ENCODE peak calls at places on chromosomes 4 and X, in seven cellular contexts. J is psoas muscle; Y is ascending aorta; F is CD8-positive, alpha-beta memory T cell; V is HCT116; C is aorta; K is H9. W is an unnamed sample.
A peak's percentile ranks its signal among the peaks of the same experiment; 100 is the strongest.

GRCh38 chr4:168515222-168516011 is 18.6 kb downstream of the PALLD start:
- DNase-seq in J (no peak), Y (no peak), F (no peak), V (no peak), C (no peak), K (no peak), W (peak; percentile 34)

GRCh38 chrX:31266172-31267076 is 194.6 kb upstream of the FTHL17 start:
- DNase-seq in J (peak; percentile 57), Y (peak; percentile 64), F (no peak), V (no peak), C (peak; percentile 84), K (peak; percentile 58), W (peak; percentile 49)

GRCh38 chrX:106168107-106168506 is at the start of gene PWWP3B:
- DNase-seq in J (peak; percentile 48), Y (no peak), F (no peak), V (peak; percentile 38), C (no peak), K (peak; percentile 62), W (peak; percentile 26)

GRCh38 chr4:176270669-176271068 is 1.6 kb upstream of the ASB5 start:
- DNase-seq in J (peak; percentile 88), Y (no peak), F (no peak), V (peak; percentile 93), C (no peak), K (no peak), W (no peak)

GRCh38 chrX:41922694-41923171 is 621 bp downstream of the CASK start:
- DNase-seq in J (peak; percentile 58), Y (peak; percentile 65), F (no peak), V (no peak), C (peak; percentile 82), K (peak; percentile 42), W (peak; percentile 4)

GRCh38 chrX:3449287-3449686 is 102.8 kb upstream of the MXRA5 start:
- DNase-seq in J (no peak), Y (no peak), F (no peak), V (no peak), C (no peak), K (no peak), W (no peak)

GRCh38 chr4:121790976-121791375 is 10.1 kb upstream of the EXOSC9 start:
- DNase-seq in J (no peak), Y (no peak), F (no peak), V (no peak), C (no peak), K (no peak), W (no peak)

GRCh38 chr4:7322166-7322991 is 112.4 kb downstream of the PSAPL1 start:
- DNase-seq in J (peak; percentile 44), Y (no peak), F (no peak), V (no peak), C (peak; percentile 70), K (peak; percentile 49), W (no peak)

GRCh38 chr4:121217385-121217784 is 53.3 kb upstream of the TNIP3 start:
- DNase-seq in J (no peak), Y (no peak), F (no peak), V (no peak), C (no peak), K (no peak), W (no peak)

GRCh38 chrX:43870758-43871419 is 11.4 kb downstream of the MAOB start:
- DNase-seq in J (no peak), Y (no peak), F (no peak), V (no peak), C (no peak), K (no peak), W (peak; percentile 28)

GRCh38 chr4:97639961-97640360 is 503.3 kb downstream of the STPG2 start:
- DNase-seq in J (no peak), Y (no peak), F (no peak), V (no peak), C (no peak), K (no peak), W (no peak)

GRCh38 chrX:69615779-69616519 is at the start of gene EDA:
- DNase-seq in J (peak; percentile 93), Y (peak; percentile 89), F (peak; percentile 58), V (peak; percentile 61), C (peak; percentile 93), K (peak; percentile 93), W (peak; percentile 88)

GRCh38 chr4:8547108-8547911 is 32.9 kb upstream of the GPR78 start:
- DNase-seq in J (no peak), Y (no peak), F (no peak), V (peak; percentile 56), C (peak; percentile 28), K (peak; percentile 75), W (no peak)

DNA sequence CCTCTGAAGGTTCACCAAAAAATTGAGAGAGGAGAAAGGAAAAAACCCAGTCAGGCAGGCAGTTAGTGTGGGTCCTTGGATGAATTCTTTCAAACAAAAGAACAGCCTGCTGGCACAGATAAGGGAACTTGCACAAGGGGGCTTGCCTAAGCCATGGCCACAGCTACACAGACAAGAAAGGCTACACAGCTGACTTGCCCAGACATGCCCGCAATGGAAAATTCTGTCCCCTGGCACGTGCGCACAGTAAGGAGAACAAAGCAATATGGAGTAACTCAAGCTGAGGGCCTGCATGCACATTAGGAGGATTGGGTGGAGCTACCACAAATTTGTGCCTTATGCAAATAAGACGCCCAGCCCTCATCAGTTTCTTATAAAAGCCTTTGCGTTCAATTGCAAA is 512.5 kb upstream of the HTR2C start:
- DNase-seq in J (no peak), Y (no peak), F (no peak), V (no peak), C (no peak), K (peak; percentile 56), W (no peak)
- H3K4me1 ChIP-seq in J (no peaks in the 10 kb centered on the region), Y (no peaks in the 10 kb centered on the region), F (no peaks in the 10 kb centered on the region), V (no peaks in the 10 kb centered on the region), C (no peaks in the 10 kb centered on the region), K (peaks cover 6% of the 10 kb centered on the region), W (no peaks in the 10 kb centered on the region)

GRCh38 chr4:102694791-102695190 is 66.0 kb downstream of the MANBA start:
- DNase-seq in J (no peak), Y (no peak), F (no peak), V (no peak), C (no peak), K (no peak), W (no peak)

GRCh38 chr4:102693266-102693850 is 67.4 kb downstream of the MANBA start:
- DNase-seq in J (no peak), Y (no peak), F (no peak), V (no peak), C (no peak), K (no peak), W (no peak)

GRCh38 chr4:102696763-102697162 is 64.0 kb downstream of the MANBA start:
- DNase-seq in J (no peak), Y (no peak), F (no peak), V (no peak), C (no peak), K (no peak), W (peak; percentile 15)

GRCh38 chr4:102687982-102688433 is 72.8 kb downstream of the MANBA start:
- DNase-seq in J (no peak), Y (no peak), F (no peak), V (no peak), C (no peak), K (no peak), W (no peak)

GRCh38 chr4:102692474-102692873 is 68.3 kb downstream of the MANBA start:
- DNase-seq in J (no peak), Y (no peak), F (no peak), V (no peak), C (no peak), K (no peak), W (no peak)
- H3K27ac ChIP-seq in J (no peak overlapping the region), Y (peak overlapping the region; percentile 19), F (no peak overlapping the region), V (no peak overlapping the region), C (no peak overlapping the region), K (no peak overlapping the region), W (no peak overlapping the region)

GRCh38 chr4:37663552-37663951 is 22.6 kb downstream of the RELL1 start:
- DNase-seq in J (no peak), Y (no peak), F (no peak), V (no peak), C (no peak), K (no peak), W (no peak)
- H3K4me1 ChIP-seq in J (peaks cover 86% of the 10 kb centered on the region), Y (no peaks in the 10 kb centered on the region), F (peaks cover 15% of the 10 kb centered on the region), V (peaks cover 69% of the 10 kb centered on the region), C (peaks cover 7% of the 10 kb centered on the region), K (peaks cover 8% of the 10 kb centered on the region), W (peaks cover 65% of the 10 kb centered on the region)

GRCh38 chr4:25172964-25173917 is 13.0 kb upstream of the SEPSECS start:
- DNase-seq in J (no peak), Y (peak; percentile 89), F (no peak), V (peak; percentile 86), C (no peak), K (no peak), W (no peak)
- H3K27ac ChIP-seq in J (peak overlapping the region; percentile 75), Y (peak overlapping the region; percentile 78), F (no peak overlapping the region), V (peak overlapping the region; percentile 79), C (peak overlapping the region; percentile 33), K (no peak overlapping the region), W (no peak overlapping the region)

DNA sequence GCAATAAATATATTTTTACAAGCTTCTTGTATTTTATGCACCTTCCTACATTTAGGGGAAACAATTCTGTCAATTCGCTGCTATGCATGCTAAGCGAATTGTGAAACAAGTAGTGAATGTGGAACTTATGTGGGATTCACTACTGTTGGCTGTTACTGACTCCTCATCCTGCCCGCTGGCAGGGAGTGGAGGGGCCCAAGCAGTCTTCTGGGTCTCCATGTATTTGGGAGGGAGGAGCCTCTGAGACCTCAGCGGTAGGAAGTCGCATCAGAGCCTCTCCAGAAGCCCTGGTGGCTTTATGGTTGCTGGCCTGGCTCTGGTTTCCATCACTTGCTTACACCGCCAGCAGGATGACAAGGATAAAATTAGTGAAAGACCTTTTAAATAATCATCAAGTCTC is 3.7 kb upstream of the SETD7 start:
- DNase-seq in J (no peak), Y (no peak), F (no peak), V (no peak), C (no peak), K (peak; percentile 51), W (no peak)
- H3K4me1 ChIP-seq in J (peaks cover 10% of the 10 kb centered on the region), Y (no peaks in the 10 kb centered on the region), F (peaks cover 24% of the 10 kb centered on the region), V (peaks cover 29% of the 10 kb centered on the region), C (no peaks in the 10 kb centered on the region), K (peaks cover 5% of the 10 kb centered on the region), W (no peaks in the 10 kb centered on the region)

DNA sequence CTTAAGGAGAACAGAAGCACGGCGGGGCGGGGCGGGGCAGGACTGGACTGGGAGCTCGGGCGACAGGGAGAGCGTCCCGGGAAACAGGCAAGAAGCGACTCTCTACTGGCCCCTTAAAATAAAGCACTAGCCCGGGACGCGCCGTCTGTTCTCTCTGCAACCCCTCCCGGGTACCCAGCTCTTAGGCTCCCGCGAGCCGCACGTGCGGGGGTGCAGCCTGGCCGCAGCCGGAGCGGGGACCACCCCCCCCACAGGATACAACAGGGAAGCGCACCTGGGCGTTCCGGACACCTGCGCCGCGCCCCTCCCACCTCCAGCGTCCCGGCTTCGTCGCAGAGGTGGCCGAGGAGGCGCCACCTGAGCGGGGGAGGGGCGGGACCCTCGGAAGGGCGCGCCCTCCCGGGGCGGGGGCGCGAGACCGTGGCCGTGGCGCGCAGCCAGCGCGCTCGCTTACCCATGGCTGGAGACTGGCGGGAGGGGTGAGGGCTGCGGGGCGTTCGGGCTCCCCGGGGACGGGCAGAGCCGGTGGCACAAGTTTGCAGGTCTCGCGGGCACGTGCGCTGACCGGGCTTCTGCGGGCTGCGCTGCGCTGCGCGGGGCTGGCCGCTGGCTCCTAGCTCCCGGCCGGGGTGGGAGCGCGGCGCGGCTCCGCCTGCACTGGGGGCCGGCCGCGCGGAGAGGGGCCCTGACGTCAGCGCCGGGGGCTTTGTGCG is 91.5 kb downstream of the GEMIN8 start:
- DNase-seq in J (no peak), Y (no peak), F (no peak), V (no peak), C (peak; percentile 80), K (peak; percentile 69), W (peak; percentile 16)
- H3K27ac ChIP-seq in J (no peak overlapping the region), Y (no peak overlapping the region), F (no peak overlapping the region), V (no peak overlapping the region), C (no peak overlapping the region), K (peak overlapping the region; percentile 96), W (no peak overlapping the region)

W was measured in heart right ventricle.